ENCODE peak calls at places on chromosomes 6 and 20, in nine cellular contexts. One of them, this sample, is unnamed.

GRCh38 chr6:166388605-166389004 is 5.9 kb upstream of the MPC1 start:
- DNase-seq in activated CD8-positive, alpha-beta T cell treated with anti-CD3 and anti-CD28 coated beads for 36 hours: no peak
- DNase-seq in endothelial cell: no peak
- DNase-seq in stimulated activated CD4-positive, alpha-beta T cell treated with anti-CD3 and anti-CD28 coated beads, Interleukin-12 subunit alpha, Interleukin-12 subunit beta, amount 100 ng/mL, for 4 hours: no peak
- DNase-seq in mesendoderm: no peak
- DNase-seq in posterior vena cava: no peak
- DNase-seq in frontal cortex: no peak
- DNase-seq in NCI-H187 treated with DMSO at 0.1 percent for 48 hours: no peak
- DNase-seq in ACHN: no peak
- DNase-seq in this sample: no peak

GRCh38 chr6:5840742-5841141 is 166.0 kb downstream of the NRN1 start:
- DNase-seq in endothelial cell: no peak
- DNase-seq in activated CD8-positive, alpha-beta T cell treated with anti-CD3 and anti-CD28 coated beads for 36 hours: no peak
- DNase-seq in NCI-H187 treated with DMSO at 0.1 percent for 48 hours: no peak
- DNase-seq in frontal cortex: no peak
- DNase-seq in stimulated activated CD4-positive, alpha-beta T cell treated with anti-CD3 and anti-CD28 coated beads, Interleukin-12 subunit alpha, Interleukin-12 subunit beta, amount 100 ng/mL, for 4 hours: no peak
- DNase-seq in ACHN: no peak
- DNase-seq in mesendoderm: peak; percentile 13
- DNase-seq in posterior vena cava: no peak
- DNase-seq in this sample: no peak

GRCh38 chr20:34570859-34571306 is 12.4 kb downstream of the MAP1LC3A start:
- DNase-seq in ACHN: no peak
- DNase-seq in mesendoderm: peak; percentile 19
- DNase-seq in frontal cortex: no peak
- DNase-seq in endothelial cell: no peak
- DNase-seq in activated CD8-positive, alpha-beta T cell treated with anti-CD3 and anti-CD28 coated beads for 36 hours: no peak
- DNase-seq in posterior vena cava: peak; percentile 23
- DNase-seq in stimulated activated CD4-positive, alpha-beta T cell treated with anti-CD3 and anti-CD28 coated beads, Interleukin-12 subunit alpha, Interleukin-12 subunit beta, amount 100 ng/mL, for 4 hours: no peak
- DNase-seq in NCI-H187 treated with DMSO at 0.1 percent for 48 hours: no peak
- DNase-seq in this sample: no peak

GRCh38 chr6:33911488-33911887 is 107.7 kb upstream of the MLN start:
- DNase-seq in NCI-H187 treated with DMSO at 0.1 percent for 48 hours: no peak
- DNase-seq in endothelial cell: no peak
- DNase-seq in frontal cortex: no peak
- DNase-seq in stimulated activated CD4-positive, alpha-beta T cell treated with anti-CD3 and anti-CD28 coated beads, Interleukin-12 subunit alpha, Interleukin-12 subunit beta, amount 100 ng/mL, for 4 hours: no peak
- DNase-seq in activated CD8-positive, alpha-beta T cell treated with anti-CD3 and anti-CD28 coated beads for 36 hours: no peak
- DNase-seq in posterior vena cava: no peak
- DNase-seq in ACHN: no peak
- DNase-seq in mesendoderm: no peak
- DNase-seq in this sample: no peak

GRCh38 chr20:59157064-59157463 is 6.6 kb upstream of the ZNF831 start:
- DNase-seq in NCI-H187 treated with DMSO at 0.1 percent for 48 hours: no peak
- DNase-seq in activated CD8-positive, alpha-beta T cell treated with anti-CD3 and anti-CD28 coated beads for 36 hours: no peak
- DNase-seq in mesendoderm: no peak
- DNase-seq in stimulated activated CD4-positive, alpha-beta T cell treated with anti-CD3 and anti-CD28 coated beads, Interleukin-12 subunit alpha, Interleukin-12 subunit beta, amount 100 ng/mL, for 4 hours: no peak
- DNase-seq in ACHN: no peak
- DNase-seq in endothelial cell: no peak
- DNase-seq in posterior vena cava: no peak
- DNase-seq in frontal cortex: no peak
- DNase-seq in this sample: no peak

GRCh38 chr6:124792386-124792785 is 169.9 kb upstream of the RNF217 start:
- DNase-seq in activated CD8-positive, alpha-beta T cell treated with anti-CD3 and anti-CD28 coated beads for 36 hours: no peak
- DNase-seq in stimulated activated CD4-positive, alpha-beta T cell treated with anti-CD3 and anti-CD28 coated beads, Interleukin-12 subunit alpha, Interleukin-12 subunit beta, amount 100 ng/mL, for 4 hours: no peak
- DNase-seq in ACHN: no peak
- DNase-seq in NCI-H187 treated with DMSO at 0.1 percent for 48 hours: no peak
- DNase-seq in posterior vena cava: no peak
- DNase-seq in frontal cortex: no peak
- DNase-seq in mesendoderm: no peak
- DNase-seq in endothelial cell: no peak
- DNase-seq in this sample: no peak

GRCh38 chr20:35129647-35130069 is 17.5 kb downstream of the EDEM2 start:
- DNase-seq in posterior vena cava: no peak
- DNase-seq in mesendoderm: no peak
- DNase-seq in activated CD8-positive, alpha-beta T cell treated with anti-CD3 and anti-CD28 coated beads for 36 hours: peak; percentile 32
- DNase-seq in ACHN: no peak
- DNase-seq in NCI-H187 treated with DMSO at 0.1 percent for 48 hours: no peak
- DNase-seq in frontal cortex: no peak
- DNase-seq in stimulated activated CD4-positive, alpha-beta T cell treated with anti-CD3 and anti-CD28 coated beads, Interleukin-12 subunit alpha, Interleukin-12 subunit beta, amount 100 ng/mL, for 4 hours: no peak
- DNase-seq in endothelial cell: no peak
- DNase-seq in this sample: no peak

GRCh38 chr6:142846459-142846831 is 98.5 kb downstream of the HIVEP2 start:
- DNase-seq in posterior vena cava: no peak
- DNase-seq in NCI-H187 treated with DMSO at 0.1 percent for 48 hours: no peak
- DNase-seq in ACHN: peak; percentile 30
- DNase-seq in stimulated activated CD4-positive, alpha-beta T cell treated with anti-CD3 and anti-CD28 coated beads, Interleukin-12 subunit alpha, Interleukin-12 subunit beta, amount 100 ng/mL, for 4 hours: no peak
- DNase-seq in activated CD8-positive, alpha-beta T cell treated with anti-CD3 and anti-CD28 coated beads for 36 hours: no peak
- DNase-seq in frontal cortex: no peak
- DNase-seq in mesendoderm: peak; percentile 43
- DNase-seq in endothelial cell: no peak
- DNase-seq in this sample: no peak

GRCh38 chr6:8387942-8388437 is 47.4 kb downstream of the SLC35B3 start:
- DNase-seq in stimulated activated CD4-positive, alpha-beta T cell treated with anti-CD3 and anti-CD28 coated beads, Interleukin-12 subunit alpha, Interleukin-12 subunit beta, amount 100 ng/mL, for 4 hours: no peak
- DNase-seq in mesendoderm: no peak
- DNase-seq in NCI-H187 treated with DMSO at 0.1 percent for 48 hours: no peak
- DNase-seq in ACHN: no peak
- DNase-seq in endothelial cell: no peak
- DNase-seq in posterior vena cava: no peak
- DNase-seq in activated CD8-positive, alpha-beta T cell treated with anti-CD3 and anti-CD28 coated beads for 36 hours: no peak
- DNase-seq in frontal cortex: no peak
- DNase-seq in this sample: no peak

GRCh38 chr20:31691646-31692275 is 30.9 kb downstream of the BCL2L1 start:
- DNase-seq in endothelial cell: no peak
- DNase-seq in stimulated activated CD4-positive, alpha-beta T cell treated with anti-CD3 and anti-CD28 coated beads, Interleukin-12 subunit alpha, Interleukin-12 subunit beta, amount 100 ng/mL, for 4 hours: no peak
- DNase-seq in frontal cortex: no peak
- DNase-seq in ACHN: no peak
- DNase-seq in NCI-H187 treated with DMSO at 0.1 percent for 48 hours: no peak
- DNase-seq in posterior vena cava: no peak
- DNase-seq in mesendoderm: peak; percentile 43
- DNase-seq in activated CD8-positive, alpha-beta T cell treated with anti-CD3 and anti-CD28 coated beads for 36 hours: no peak
- DNase-seq in this sample: no peak

GRCh38 chr6:148779142-148779562 is 32.3 kb downstream of the UST start:
- DNase-seq in frontal cortex: no peak
- DNase-seq in posterior vena cava: no peak
- DNase-seq in stimulated activated CD4-positive, alpha-beta T cell treated with anti-CD3 and anti-CD28 coated beads, Interleukin-12 subunit alpha, Interleukin-12 subunit beta, amount 100 ng/mL, for 4 hours: no peak
- DNase-seq in activated CD8-positive, alpha-beta T cell treated with anti-CD3 and anti-CD28 coated beads for 36 hours: no peak
- DNase-seq in mesendoderm: no peak
- DNase-seq in endothelial cell: no peak
- DNase-seq in NCI-H187 treated with DMSO at 0.1 percent for 48 hours: no peak
- DNase-seq in ACHN: no peak
- DNase-seq in this sample: no peak

GRCh38 chr20:41047279-41047974 is 18.8 kb downstream of the TOP1 start:
- DNase-seq in frontal cortex: no peak
- DNase-seq in stimulated activated CD4-positive, alpha-beta T cell treated with anti-CD3 and anti-CD28 coated beads, Interleukin-12 subunit alpha, Interleukin-12 subunit beta, amount 100 ng/mL, for 4 hours: no peak
- DNase-seq in NCI-H187 treated with DMSO at 0.1 percent for 48 hours: no peak
- DNase-seq in posterior vena cava: no peak
- DNase-seq in activated CD8-positive, alpha-beta T cell treated with anti-CD3 and anti-CD28 coated beads for 36 hours: no peak
- DNase-seq in mesendoderm: peak; percentile 69
- DNase-seq in ACHN: no peak
- DNase-seq in endothelial cell: no peak
- DNase-seq in this sample: no peak

GRCh38 chr6:146892283-146892612 is 293.5 kb downstream of the ADGB start:
- DNase-seq in activated CD8-positive, alpha-beta T cell treated with anti-CD3 and anti-CD28 coated beads for 36 hours: no peak
- DNase-seq in mesendoderm: no peak
- DNase-seq in NCI-H187 treated with DMSO at 0.1 percent for 48 hours: no peak
- DNase-seq in posterior vena cava: no peak
- DNase-seq in endothelial cell: no peak
- DNase-seq in frontal cortex: no peak
- DNase-seq in ACHN: no peak
- DNase-seq in stimulated activated CD4-positive, alpha-beta T cell treated with anti-CD3 and anti-CD28 coated beads, Interleukin-12 subunit alpha, Interleukin-12 subunit beta, amount 100 ng/mL, for 4 hours: no peak
- DNase-seq in this sample: no peak

GRCh38 chr6:143514996-143515760 is 3.7 kb upstream of the FUCA2 start:
- DNase-seq in stimulated activated CD4-positive, alpha-beta T cell treated with anti-CD3 and anti-CD28 coated beads, Interleukin-12 subunit alpha, Interleukin-12 subunit beta, amount 100 ng/mL, for 4 hours: no peak
- DNase-seq in NCI-H187 treated with DMSO at 0.1 percent for 48 hours: no peak
- DNase-seq in endothelial cell: no peak
- DNase-seq in ACHN: no peak
- DNase-seq in activated CD8-positive, alpha-beta T cell treated with anti-CD3 and anti-CD28 coated beads for 36 hours: no peak
- DNase-seq in posterior vena cava: no peak
- DNase-seq in frontal cortex: peak; percentile 14
- DNase-seq in mesendoderm: no peak
- DNase-seq in this sample: no peak

GRCh38 chr20:8260837-8261241 is 128.8 kb downstream of the PLCB1 start:
- DNase-seq in frontal cortex: no peak
- DNase-seq in activated CD8-positive, alpha-beta T cell treated with anti-CD3 and anti-CD28 coated beads for 36 hours: no peak
- DNase-seq in posterior vena cava: no peak
- DNase-seq in mesendoderm: peak; percentile 24
- DNase-seq in stimulated activated CD4-positive, alpha-beta T cell treated with anti-CD3 and anti-CD28 coated beads, Interleukin-12 subunit alpha, Interleukin-12 subunit beta, amount 100 ng/mL, for 4 hours: no peak
- DNase-seq in NCI-H187 treated with DMSO at 0.1 percent for 48 hours: no peak
- DNase-seq in endothelial cell: no peak
- DNase-seq in ACHN: no peak
- DNase-seq in this sample: no peak

GRCh38 chr6:8859501-8859900 is 424.2 kb upstream of the SLC35B3 start:
- DNase-seq in mesendoderm: no peak
- DNase-seq in frontal cortex: no peak
- DNase-seq in activated CD8-positive, alpha-beta T cell treated with anti-CD3 and anti-CD28 coated beads for 36 hours: no peak
- DNase-seq in ACHN: no peak
- DNase-seq in posterior vena cava: no peak
- DNase-seq in endothelial cell: no peak
- DNase-seq in NCI-H187 treated with DMSO at 0.1 percent for 48 hours: no peak
- DNase-seq in stimulated activated CD4-positive, alpha-beta T cell treated with anti-CD3 and anti-CD28 coated beads, Interleukin-12 subunit alpha, Interleukin-12 subunit beta, amount 100 ng/mL, for 4 hours: no peak
- DNase-seq in this sample: no peak

GRCh38 chr6:88870728-88871330 is 92.6 kb downstream of the RNGTT start:
- DNase-seq in NCI-H187 treated with DMSO at 0.1 percent for 48 hours: no peak
- DNase-seq in frontal cortex: peak; percentile 14
- DNase-seq in ACHN: peak; percentile 67
- DNase-seq in mesendoderm: peak; percentile 58
- DNase-seq in posterior vena cava: no peak
- DNase-seq in stimulated activated CD4-positive, alpha-beta T cell treated with anti-CD3 and anti-CD28 coated beads, Interleukin-12 subunit alpha, Interleukin-12 subunit beta, amount 100 ng/mL, for 4 hours: no peak
- DNase-seq in endothelial cell: peak; percentile 30
- DNase-seq in activated CD8-positive, alpha-beta T cell treated with anti-CD3 and anti-CD28 coated beads for 36 hours: peak; percentile 56
- DNase-seq in this sample: peak; percentile 27

GRCh38 chr6:163180874-163181541 is 233.5 kb upstream of the QKI start:
- DNase-seq in ACHN: no peak
- DNase-seq in posterior vena cava: peak; percentile 91
- DNase-seq in frontal cortex: peak; percentile 66
- DNase-seq in stimulated activated CD4-positive, alpha-beta T cell treated with anti-CD3 and anti-CD28 coated beads, Interleukin-12 subunit alpha, Interleukin-12 subunit beta, amount 100 ng/mL, for 4 hours: no peak
- DNase-seq in NCI-H187 treated with DMSO at 0.1 percent for 48 hours: no peak
- DNase-seq in activated CD8-positive, alpha-beta T cell treated with anti-CD3 and anti-CD28 coated beads for 36 hours: peak; percentile 35
- DNase-seq in endothelial cell: peak; percentile 69
- DNase-seq in mesendoderm: peak; percentile 95
- DNase-seq in this sample: no peak

GRCh38 chr6:43746613-43747101 is 23.4 kb upstream of the VEGFA start:
- DNase-seq in activated CD8-positive, alpha-beta T cell treated with anti-CD3 and anti-CD28 coated beads for 36 hours: no peak
- DNase-seq in ACHN: no peak
- DNase-seq in frontal cortex: no peak
- DNase-seq in NCI-H187 treated with DMSO at 0.1 percent for 48 hours: no peak
- DNase-seq in endothelial cell: no peak
- DNase-seq in mesendoderm: no peak
- DNase-seq in posterior vena cava: peak; percentile 76
- DNase-seq in stimulated activated CD4-positive, alpha-beta T cell treated with anti-CD3 and anti-CD28 coated beads, Interleukin-12 subunit alpha, Interleukin-12 subunit beta, amount 100 ng/mL, for 4 hours: no peak
- DNase-seq in this sample: no peak

GRCh38 chr6:4901256-4902061 is 102.4 kb downstream of the RPP40 start:
- DNase-seq in frontal cortex: no peak
- DNase-seq in stimulated activated CD4-positive, alpha-beta T cell treated with anti-CD3 and anti-CD28 coated beads, Interleukin-12 subunit alpha, Interleukin-12 subunit beta, amount 100 ng/mL, for 4 hours: no peak
- DNase-seq in ACHN: no peak
- DNase-seq in mesendoderm: no peak
- DNase-seq in posterior vena cava: no peak
- DNase-seq in activated CD8-positive, alpha-beta T cell treated with anti-CD3 and anti-CD28 coated beads for 36 hours: no peak
- DNase-seq in NCI-H187 treated with DMSO at 0.1 percent for 48 hours: no peak
- DNase-seq in endothelial cell: no peak
- DNase-seq in this sample: no peak

GRCh38 chr20:59402697-59403096 is 102.3 kb downstream of the EDN3 start:
- DNase-seq in NCI-H187 treated with DMSO at 0.1 percent for 48 hours: peak; percentile 21
- DNase-seq in endothelial cell: no peak
- DNase-seq in posterior vena cava: peak; percentile 14
- DNase-seq in frontal cortex: peak; percentile 40
- DNase-seq in stimulated activated CD4-positive, alpha-beta T cell treated with anti-CD3 and anti-CD28 coated beads, Interleukin-12 subunit alpha, Interleukin-12 subunit beta, amount 100 ng/mL, for 4 hours: no peak
- DNase-seq in mesendoderm: peak; percentile 19
- DNase-seq in activated CD8-positive, alpha-beta T cell treated with anti-CD3 and anti-CD28 coated beads for 36 hours: peak; percentile 38
- DNase-seq in ACHN: no peak
- DNase-seq in this sample: no peak

GRCh38 chr6:31734703-31735500 is 1.4 kb downstream of the CLIC1 start:
- DNase-seq in ACHN: peak; percentile 56
- DNase-seq in posterior vena cava: no peak
- DNase-seq in mesendoderm: peak; percentile 96
- DNase-seq in frontal cortex: peak; percentile 61
- DNase-seq in activated CD8-positive, alpha-beta T cell treated with anti-CD3 and anti-CD28 coated beads for 36 hours: peak; percentile 78
- DNase-seq in NCI-H187 treated with DMSO at 0.1 percent for 48 hours: no peak
- DNase-seq in endothelial cell: peak; percentile 38
- DNase-seq in stimulated activated CD4-positive, alpha-beta T cell treated with anti-CD3 and anti-CD28 coated beads, Interleukin-12 subunit alpha, Interleukin-12 subunit beta, amount 100 ng/mL, for 4 hours: peak; percentile 30
- DNase-seq in this sample: peak; percentile 39

GRCh38 chr6:163387317-163387716 is 27.2 kb upstream of the QKI start:
- DNase-seq in ACHN: no peak
- DNase-seq in mesendoderm: no peak
- DNase-seq in frontal cortex: no peak
- DNase-seq in stimulated activated CD4-positive, alpha-beta T cell treated with anti-CD3 and anti-CD28 coated beads, Interleukin-12 subunit alpha, Interleukin-12 subunit beta, amount 100 ng/mL, for 4 hours: no peak
- DNase-seq in posterior vena cava: no peak
- DNase-seq in NCI-H187 treated with DMSO at 0.1 percent for 48 hours: no peak
- DNase-seq in endothelial cell: no peak
- DNase-seq in activated CD8-positive, alpha-beta T cell treated with anti-CD3 and anti-CD28 coated beads for 36 hours: no peak
- DNase-seq in this sample: no peak

GRCh38 chr20:59144179-59144830 is 19.3 kb upstream of the ZNF831 start:
- DNase-seq in activated CD8-positive, alpha-beta T cell treated with anti-CD3 and anti-CD28 coated beads for 36 hours: peak; percentile 86
- DNase-seq in mesendoderm: no peak
- DNase-seq in NCI-H187 treated with DMSO at 0.1 percent for 48 hours: no peak
- DNase-seq in posterior vena cava: no peak
- DNase-seq in endothelial cell: no peak
- DNase-seq in stimulated activated CD4-positive, alpha-beta T cell treated with anti-CD3 and anti-CD28 coated beads, Interleukin-12 subunit alpha, Interleukin-12 subunit beta, amount 100 ng/mL, for 4 hours: no peak
- DNase-seq in ACHN: no peak
- DNase-seq in frontal cortex: no peak
- DNase-seq in this sample: no peak

This sample was measured in T follicular helper cell.